ENCODE peak calls at places on chromosome 20, in ten cellular contexts. One of them, this sample, is unnamed.

GRCh38 chr20:56400001-56400640 is 7.7 kb downstream of the CSTF1 start:
- DNase-seq in heart right ventricle: peak
- DNase-seq in RWPE1: peak
- DNase-seq in hepatocyte: peak
- DNase-seq in spleen: no peak
- DNase-seq in Peyer's patch: no peak
- DNase-seq in OCI-LY7: peak
- DNase-seq in breast epithelium: no peak
- DNase-seq in transverse colon: peak
- DNase-seq in Panc1: peak
- DNase-seq in this sample: peak

GRCh38 chr20:32017711-32018251 is 7.5 kb downstream of the CCM2L start:
- DNase-seq in RWPE1: peak
- DNase-seq in Panc1: no peak
- DNase-seq in breast epithelium: peak
- DNase-seq in OCI-LY7: peak
- DNase-seq in heart right ventricle: no peak
- DNase-seq in Peyer's patch: peak
- DNase-seq in hepatocyte: peak
- DNase-seq in spleen: peak
- DNase-seq in transverse colon: peak
- DNase-seq in this sample: no peak

GRCh38 chr20:61126369-61127195 is 125.5 kb upstream of the CDH4 start:
- DNase-seq in OCI-LY7: no peak
- DNase-seq in Panc1: no peak
- DNase-seq in transverse colon: no peak
- DNase-seq in hepatocyte: no peak
- DNase-seq in RWPE1: no peak
- DNase-seq in heart right ventricle: no peak
- DNase-seq in spleen: no peak
- DNase-seq in Peyer's patch: no peak
- DNase-seq in breast epithelium: no peak
- DNase-seq in this sample: no peak

GRCh38 chr20:5033566-5033965 is 32.3 kb upstream of the SLC23A2 start:
- DNase-seq in spleen: no peak
- DNase-seq in transverse colon: no peak
- DNase-seq in OCI-LY7: no peak
- DNase-seq in heart right ventricle: no peak
- DNase-seq in RWPE1: no peak
- DNase-seq in breast epithelium: no peak
- DNase-seq in Panc1: no peak
- DNase-seq in Peyer's patch: no peak
- DNase-seq in hepatocyte: no peak
- DNase-seq in this sample: no peak

GRCh38 chr20:14951707-14952106 is 614.3 kb upstream of the FLRT3 start:
- DNase-seq in OCI-LY7: no peak
- DNase-seq in RWPE1: peak
- DNase-seq in spleen: no peak
- DNase-seq in heart right ventricle: no peak
- DNase-seq in transverse colon: no peak
- DNase-seq in Peyer's patch: no peak
- DNase-seq in Panc1: no peak
- DNase-seq in hepatocyte: peak
- DNase-seq in breast epithelium: no peak
- DNase-seq in this sample: no peak

GRCh38 chr20:55579802-55580201 is 425.5 kb downstream of the CBLN4 start:
- DNase-seq in OCI-LY7: no peak
- DNase-seq in hepatocyte: no peak
- DNase-seq in Peyer's patch: no peak
- DNase-seq in spleen: no peak
- DNase-seq in breast epithelium: no peak
- DNase-seq in transverse colon: no peak
- DNase-seq in Panc1: no peak
- DNase-seq in RWPE1: peak
- DNase-seq in heart right ventricle: no peak
- DNase-seq in this sample: no peak

GRCh38 chr20:53786071-53786444 is 192.4 kb upstream of the ZNF217 start:
- DNase-seq in spleen: no peak
- DNase-seq in RWPE1: peak
- DNase-seq in Peyer's patch: no peak
- DNase-seq in Panc1: no peak
- DNase-seq in hepatocyte: no peak
- DNase-seq in heart right ventricle: no peak
- DNase-seq in transverse colon: no peak
- DNase-seq in breast epithelium: no peak
- DNase-seq in OCI-LY7: no peak
- DNase-seq in this sample: no peak

GRCh38 chr20:36941403-36941835 is 10.1 kb downstream of the SAMHD1 start:
- DNase-seq in OCI-LY7: no peak
- DNase-seq in Panc1: no peak
- DNase-seq in hepatocyte: no peak
- DNase-seq in Peyer's patch: peak
- DNase-seq in heart right ventricle: no peak
- DNase-seq in spleen: no peak
- DNase-seq in breast epithelium: no peak
- DNase-seq in RWPE1: peak
- DNase-seq in transverse colon: peak
- DNase-seq in this sample: no peak

GRCh38 chr20:16732506-16733152 is 2.8 kb downstream of the SNRPB2 start:
- DNase-seq in Peyer's patch: no peak
- DNase-seq in transverse colon: no peak
- DNase-seq in Panc1: no peak
- DNase-seq in heart right ventricle: no peak
- DNase-seq in hepatocyte: no peak
- DNase-seq in OCI-LY7: no peak
- DNase-seq in spleen: no peak
- DNase-seq in breast epithelium: no peak
- DNase-seq in RWPE1: no peak
- DNase-seq in this sample: no peak

DNA sequence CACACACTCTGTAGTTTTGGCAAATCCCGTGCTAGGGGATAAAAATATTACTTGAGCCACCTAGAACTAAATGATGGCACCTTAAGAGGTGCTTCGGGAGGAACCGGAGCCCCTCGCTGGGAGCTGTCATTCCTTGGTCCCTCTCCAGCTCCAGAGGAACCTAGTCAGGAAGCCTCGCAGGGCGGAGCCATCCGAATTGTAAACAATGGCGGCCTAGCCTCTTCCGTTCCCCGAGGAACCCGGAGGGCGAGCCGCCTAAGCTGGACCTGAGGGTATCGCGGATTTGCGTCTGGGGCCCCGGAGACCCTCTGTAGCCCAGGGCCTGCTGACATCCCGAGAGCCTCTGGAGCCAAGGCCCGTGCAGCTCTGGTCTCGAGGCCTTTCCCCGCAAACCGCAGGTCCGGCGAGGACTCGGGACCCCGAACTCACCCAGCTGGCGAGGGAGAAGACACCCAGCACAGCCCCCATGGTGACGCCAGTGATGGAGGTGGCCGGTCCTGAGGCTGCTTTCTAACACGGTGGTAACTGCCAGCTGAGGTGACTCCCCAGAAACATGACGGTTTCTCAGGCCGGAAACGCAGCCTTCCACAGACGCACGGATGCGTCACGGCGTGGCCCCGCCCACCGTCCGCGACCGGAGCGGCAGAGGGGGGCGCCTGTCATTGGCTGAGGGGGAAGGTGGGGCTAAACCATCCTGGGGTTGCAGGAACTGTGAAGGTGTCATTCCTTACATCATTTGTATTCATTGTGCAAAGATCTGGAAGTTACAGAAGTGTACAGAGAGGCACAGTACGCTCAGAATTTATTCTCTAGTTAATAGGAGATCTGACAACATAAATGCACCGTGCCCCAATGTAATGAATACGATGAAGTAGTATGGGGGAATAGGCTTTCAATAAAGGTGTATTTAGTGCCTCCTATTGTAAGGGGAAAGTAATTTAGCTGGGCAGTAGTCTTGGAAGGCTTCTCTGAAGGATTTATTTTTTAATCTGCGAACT is at the start of gene SERINC3:
- DNase-seq in Peyer's patch: peak
- DNase-seq in OCI-LY7: peak
- DNase-seq in breast epithelium: peak
- DNase-seq in heart right ventricle: peak
- DNase-seq in spleen: peak
- DNase-seq in transverse colon: peak
- DNase-seq in Panc1: peak
- DNase-seq in hepatocyte: peak
- DNase-seq in RWPE1: peak
- DNase-seq in this sample: peak
- TF ChIP-seq CTCF in Peyer's patch: no peak
- TF ChIP-seq CTCF in OCI-LY7: peak
- TF ChIP-seq CTCF in breast epithelium: no peak
- TF ChIP-seq CTCF in heart right ventricle: no peak
- TF ChIP-seq CTCF in spleen: no peak
- TF ChIP-seq CTCF in transverse colon: no peak
- TF ChIP-seq CTCF in Panc1: no peak
- TF ChIP-seq CTCF in hepatocyte: peak
- TF ChIP-seq CTCF in RWPE1: peak
- TF ChIP-seq CTCF in this sample: no peak

GRCh38 chr20:34876161-34877001 is at the start of gene ACSS2:
- DNase-seq in heart right ventricle: peak
- DNase-seq in Panc1: peak
- DNase-seq in hepatocyte: peak
- DNase-seq in Peyer's patch: peak
- DNase-seq in OCI-LY7: peak
- DNase-seq in transverse colon: peak
- DNase-seq in spleen: peak
- DNase-seq in RWPE1: peak
- DNase-seq in breast epithelium: peak
- DNase-seq in this sample: peak
- H3K27ac ChIP-seq in heart right ventricle: peak
- H3K27ac ChIP-seq in Panc1: peak
- H3K27ac ChIP-seq in hepatocyte: peak
- H3K27ac ChIP-seq in Peyer's patch: peak
- H3K27ac ChIP-seq in OCI-LY7: no peak
- H3K27ac ChIP-seq in transverse colon: peak
- H3K27ac ChIP-seq in spleen: peak
- H3K27ac ChIP-seq in RWPE1: peak
- H3K27ac ChIP-seq in breast epithelium: peak
- H3K27ac ChIP-seq in this sample: peak

DNA sequence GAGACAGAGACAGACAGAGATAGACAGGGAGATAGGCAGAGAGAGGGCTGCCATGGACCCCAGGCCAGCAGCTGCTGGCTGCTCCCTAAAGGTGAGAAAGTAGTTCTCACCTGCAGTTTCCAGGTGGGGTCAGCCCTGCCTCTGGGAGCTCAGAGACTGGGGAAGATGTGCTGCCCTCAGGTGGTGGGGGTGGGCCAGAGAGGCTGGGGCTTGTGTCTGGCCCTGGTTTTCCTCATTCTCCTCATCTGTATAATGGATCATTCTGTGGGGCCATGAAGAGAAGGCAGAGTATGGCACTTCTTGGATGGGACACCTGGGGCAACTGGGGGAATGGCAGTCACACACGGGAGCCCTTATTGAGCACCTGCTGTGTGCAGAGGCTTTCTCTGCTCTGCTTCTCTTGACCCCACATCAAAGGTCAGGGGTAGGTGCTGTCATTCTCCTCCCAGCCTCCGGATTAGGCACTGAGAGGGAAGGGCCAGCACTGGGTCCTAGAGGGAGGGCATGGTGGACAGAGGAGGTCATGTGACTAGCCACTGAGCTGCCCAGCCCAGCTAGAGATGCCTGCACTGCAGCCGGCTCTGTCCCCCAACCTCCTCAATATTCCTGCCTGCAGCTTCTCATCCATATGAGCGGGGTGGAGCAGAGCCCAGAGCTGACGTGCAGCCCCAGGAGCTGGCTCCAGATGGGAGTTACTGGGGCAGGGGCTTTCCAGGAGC is 4.1 kb downstream of the ANGPT4 start:
- DNase-seq in Peyer's patch: no peak
- DNase-seq in Panc1: no peak
- DNase-seq in hepatocyte: no peak
- DNase-seq in transverse colon: no peak
- DNase-seq in breast epithelium: no peak
- DNase-seq in OCI-LY7: peak
- DNase-seq in heart right ventricle: no peak
- DNase-seq in spleen: peak
- DNase-seq in RWPE1: no peak
- DNase-seq in this sample: no peak
- TF ChIP-seq CTCF in Peyer's patch: no peak
- TF ChIP-seq CTCF in Panc1: no peak
- TF ChIP-seq CTCF in hepatocyte: no peak
- TF ChIP-seq CTCF in transverse colon: no peak
- TF ChIP-seq CTCF in breast epithelium: no peak
- TF ChIP-seq CTCF in OCI-LY7: peak
- TF ChIP-seq CTCF in heart right ventricle: no peak
- TF ChIP-seq CTCF in spleen: no peak
- TF ChIP-seq CTCF in RWPE1: no peak
- TF ChIP-seq CTCF in this sample: no peak

DNA sequence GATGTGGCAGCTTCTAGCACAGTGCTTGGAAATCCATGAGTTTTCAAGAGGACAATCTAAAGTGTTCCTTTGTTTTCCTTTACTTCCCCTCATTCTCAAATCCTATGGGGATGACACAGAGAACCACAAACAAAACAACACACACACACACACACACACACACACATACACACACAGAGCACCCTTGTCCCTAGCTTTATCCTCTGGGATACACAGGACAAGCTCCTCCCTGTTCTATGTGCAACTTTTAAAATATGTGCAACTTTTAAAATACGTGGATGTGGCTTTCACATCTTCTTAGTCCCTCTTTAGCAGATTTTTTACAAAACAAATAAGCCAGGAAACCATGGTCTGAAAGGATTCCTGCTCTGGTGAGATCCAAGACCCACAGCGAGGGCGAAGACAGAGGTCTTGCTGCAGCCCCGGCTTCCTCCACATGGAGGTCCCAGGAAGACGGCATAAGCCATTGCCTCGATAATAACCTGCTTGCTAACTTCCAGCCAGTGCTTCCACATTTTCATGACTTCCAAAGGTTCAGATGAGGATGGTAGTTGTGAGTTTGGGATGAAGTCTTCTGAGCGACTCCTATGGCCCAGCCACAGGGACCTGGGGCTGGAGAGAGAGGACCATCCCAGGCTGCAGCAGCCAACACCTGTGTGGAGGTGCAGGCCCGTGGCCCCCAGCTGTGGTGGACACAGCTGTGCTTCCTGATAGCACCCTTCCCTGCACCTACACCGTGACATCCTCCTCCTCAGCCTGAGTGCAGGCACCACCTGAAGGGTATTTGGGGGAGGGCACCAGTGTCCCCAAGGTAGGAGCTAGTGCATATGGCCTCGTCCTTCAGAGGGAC is 62.8 kb upstream of the CD93 start:
- DNase-seq in breast epithelium: no peak
- DNase-seq in OCI-LY7: no peak
- DNase-seq in spleen: no peak
- DNase-seq in transverse colon: peak
- DNase-seq in Peyer's patch: no peak
- DNase-seq in hepatocyte: no peak
- DNase-seq in RWPE1: no peak
- DNase-seq in Panc1: no peak
- DNase-seq in heart right ventricle: peak
- DNase-seq in this sample: peak
- H3K27ac ChIP-seq in breast epithelium: no peak
- H3K27ac ChIP-seq in OCI-LY7: no peak
- H3K27ac ChIP-seq in spleen: no peak
- H3K27ac ChIP-seq in transverse colon: peak
- H3K27ac ChIP-seq in Peyer's patch: no peak
- H3K27ac ChIP-seq in hepatocyte: peak
- H3K27ac ChIP-seq in RWPE1: no peak
- H3K27ac ChIP-seq in Panc1: no peak
- H3K27ac ChIP-seq in heart right ventricle: peak
- H3K27ac ChIP-seq in this sample: peak

This sample was measured in right atrium auricular region.